ENCODE peak calls at places on chromosomes 2 and 18, in five cellular contexts. One of them, this sample, is unnamed.
A peak's percentile ranks its signal among the peaks of the same experiment; 100 is the strongest.

GRCh38 chr2:122863516-122863915 is 1108.1 kb downstream of the TSN start:
- DNase-seq in D721Med: no peak
- DNase-seq in neuronal stem cell: no peak
- DNase-seq in globus pallidus: no peak
- DNase-seq in skeletal muscle cell: no peak
- DNase-seq in this sample: no peak

GRCh38 chr2:37570773-37571570 is 100.5 kb downstream of the CDC42EP3 start:
- DNase-seq in D721Med: no peak
- DNase-seq in neuronal stem cell: no peak
- DNase-seq in globus pallidus: no peak
- DNase-seq in skeletal muscle cell: peak; percentile 79
- DNase-seq in this sample: peak; percentile 96

GRCh38 chr2:1488851-1489250 is 75.6 kb downstream of the TPO start:
- DNase-seq in D721Med: no peak
- DNase-seq in neuronal stem cell: no peak
- DNase-seq in globus pallidus: no peak
- DNase-seq in skeletal muscle cell: no peak
- DNase-seq in this sample: no peak

GRCh38 chr2:68487773-68488355 is 20.5 kb downstream of the APLF start:
- DNase-seq in D721Med: no peak
- DNase-seq in neuronal stem cell: no peak
- DNase-seq in globus pallidus: no peak
- DNase-seq in skeletal muscle cell: peak; percentile 6
- DNase-seq in this sample: peak; percentile 47

GRCh38 chr2:100674671-100675070 is 111.9 kb downstream of the PDCL3 start:
- DNase-seq in D721Med: no peak
- DNase-seq in neuronal stem cell: no peak
- DNase-seq in globus pallidus: no peak
- DNase-seq in skeletal muscle cell: no peak
- DNase-seq in this sample: no peak

GRCh38 chr18:44325903-44326650 is 354.6 kb upstream of the SETBP1 start:
- DNase-seq in D721Med: no peak
- DNase-seq in neuronal stem cell: peak; percentile 57
- DNase-seq in globus pallidus: peak; percentile 16
- DNase-seq in skeletal muscle cell: peak; percentile 35
- DNase-seq in this sample: peak; percentile 71

GRCh38 chr2:235449568-235449967 is 44.3 kb upstream of the AGAP1 start:
- DNase-seq in D721Med: no peak
- DNase-seq in neuronal stem cell: no peak
- DNase-seq in globus pallidus: no peak
- DNase-seq in skeletal muscle cell: no peak
- DNase-seq in this sample: no peak

GRCh38 chr2:29108225-29108624 is 7.0 kb upstream of the CLIP4 start:
- DNase-seq in D721Med: no peak
- DNase-seq in neuronal stem cell: no peak
- DNase-seq in globus pallidus: peak; percentile 88
- DNase-seq in skeletal muscle cell: peak; percentile 86
- DNase-seq in this sample: peak; percentile 96

GRCh38 chr18:49459404-49460171 is 857 bp downstream of the DYM start:
- DNase-seq in D721Med: no peak
- DNase-seq in neuronal stem cell: no peak
- DNase-seq in globus pallidus: no peak
- DNase-seq in skeletal muscle cell: no peak
- DNase-seq in this sample: peak; percentile 26

GRCh38 chr2:230130668-230131364 is 62.1 kb upstream of the SLC16A14 start:
- DNase-seq in D721Med: no peak
- DNase-seq in neuronal stem cell: no peak
- DNase-seq in globus pallidus: no peak
- DNase-seq in skeletal muscle cell: peak; percentile 54
- DNase-seq in this sample: peak; percentile 17

GRCh38 chr2:23664069-23664788 is 262.7 kb downstream of the ATAD2B start:
- DNase-seq in D721Med: no peak
- DNase-seq in neuronal stem cell: no peak
- DNase-seq in globus pallidus: no peak
- DNase-seq in skeletal muscle cell: no peak
- DNase-seq in this sample: no peak

GRCh38 chr18:79877163-79878091 is 74.0 kb downstream of the SLC66A2 start:
- DNase-seq in D721Med: no peak
- DNase-seq in neuronal stem cell: no peak
- DNase-seq in globus pallidus: no peak
- DNase-seq in skeletal muscle cell: no peak
- DNase-seq in this sample: no peak

GRCh38 chr2:218710687-218711549 is at the start of gene TTLL4:
- DNase-seq in D721Med: peak; percentile 97
- DNase-seq in neuronal stem cell: peak; percentile 97
- DNase-seq in globus pallidus: peak; percentile 98
- DNase-seq in skeletal muscle cell: peak; percentile 77
- DNase-seq in this sample: peak; percentile 91

GRCh38 chr2:209771474-209772292 is at the start of gene UNC80:
- DNase-seq in D721Med: peak; percentile 37
- DNase-seq in neuronal stem cell: peak; percentile 89
- DNase-seq in globus pallidus: peak; percentile 58
- DNase-seq in skeletal muscle cell: peak; percentile 13
- DNase-seq in this sample: peak; percentile 37

GRCh38 chr2:176078440-176079284 is 5.1 kb downstream of the EVX2 start:
- DNase-seq in D721Med: no peak
- DNase-seq in neuronal stem cell: no peak
- DNase-seq in globus pallidus: no peak
- DNase-seq in skeletal muscle cell: no peak
- DNase-seq in this sample: no peak

GRCh38 chr2:28956415-28956826 is 24.7 kb upstream of the TOGARAM2 start:
- DNase-seq in D721Med: no peak
- DNase-seq in neuronal stem cell: no peak
- DNase-seq in globus pallidus: peak; percentile 38
- DNase-seq in skeletal muscle cell: no peak
- DNase-seq in this sample: peak; percentile 43

GRCh38 chr18:21740724-21741510 is at the start of gene MIB1:
- DNase-seq in D721Med: no peak
- DNase-seq in neuronal stem cell: peak; percentile 99
- DNase-seq in globus pallidus: no peak
- DNase-seq in skeletal muscle cell: peak; percentile 16
- DNase-seq in this sample: no peak

GRCh38 chr2:178211460-178211859 is 17.1 kb downstream of the OSBPL6 start:
- DNase-seq in D721Med: no peak
- DNase-seq in neuronal stem cell: no peak
- DNase-seq in globus pallidus: no peak
- DNase-seq in skeletal muscle cell: no peak
- DNase-seq in this sample: no peak

GRCh38 chr2:85655961-85656403 is 12.0 kb downstream of the SFTPB start:
- DNase-seq in D721Med: no peak
- DNase-seq in neuronal stem cell: no peak
- DNase-seq in globus pallidus: no peak
- DNase-seq in skeletal muscle cell: no peak
- DNase-seq in this sample: peak; percentile 52

GRCh38 chr2:127596311-127597045 is 49.5 kb upstream of the GPR17 start:
- DNase-seq in D721Med: no peak
- DNase-seq in neuronal stem cell: no peak
- DNase-seq in globus pallidus: no peak
- DNase-seq in skeletal muscle cell: no peak
- DNase-seq in this sample: no peak

GRCh38 chr18:32582455-32582854 is 111.8 kb upstream of the GAREM1 start:
- DNase-seq in D721Med: no peak
- DNase-seq in neuronal stem cell: no peak
- DNase-seq in globus pallidus: no peak
- DNase-seq in skeletal muscle cell: no peak
- DNase-seq in this sample: no peak

GRCh38 chr2:65129613-65130439 is at the start of gene RAB1A:
- DNase-seq in D721Med: no peak
- DNase-seq in neuronal stem cell: peak; percentile 99
- DNase-seq in globus pallidus: peak; percentile 100
- DNase-seq in skeletal muscle cell: peak; percentile 100
- DNase-seq in this sample: peak; percentile 100

GRCh38 chr2:215811409-215812355 is 201.7 kb downstream of the MREG start:
- DNase-seq in D721Med: no peak
- DNase-seq in neuronal stem cell: no peak
- DNase-seq in globus pallidus: peak; percentile 16
- DNase-seq in skeletal muscle cell: no peak
- DNase-seq in this sample: peak; percentile 51

GRCh38 chr2:118013221-118013723 is 598 bp downstream of the CCDC93 start:
- DNase-seq in D721Med: no peak
- DNase-seq in neuronal stem cell: peak; percentile 17
- DNase-seq in globus pallidus: peak; percentile 31
- DNase-seq in skeletal muscle cell: no peak
- DNase-seq in this sample: no peak

GRCh38 chr2:224865016-224865415 is 148.9 kb upstream of the CCDC195 start:
- DNase-seq in D721Med: no peak
- DNase-seq in neuronal stem cell: no peak
- DNase-seq in globus pallidus: no peak
- DNase-seq in skeletal muscle cell: no peak
- DNase-seq in this sample: no peak

GRCh38 chr2:105606081-105606480 is 138.6 kb upstream of the NCK2 start:
- DNase-seq in D721Med: no peak
- DNase-seq in neuronal stem cell: no peak
- DNase-seq in globus pallidus: no peak
- DNase-seq in skeletal muscle cell: no peak
- DNase-seq in this sample: no peak

GRCh38 chr2:29446852-29447251 is 331.6 kb downstream of the CLIP4 start:
- DNase-seq in D721Med: no peak
- DNase-seq in neuronal stem cell: no peak
- DNase-seq in globus pallidus: no peak
- DNase-seq in skeletal muscle cell: no peak
- DNase-seq in this sample: peak; percentile 17

GRCh38 chr2:106158871-106159270 is 35.2 kb downstream of the UXS1 start:
- DNase-seq in D721Med: no peak
- DNase-seq in neuronal stem cell: no peak
- DNase-seq in globus pallidus: no peak
- DNase-seq in skeletal muscle cell: no peak
- DNase-seq in this sample: no peak

GRCh38 chr2:186060744-186061143 is 322.1 kb downstream of the FSIP2 start:
- DNase-seq in D721Med: no peak
- DNase-seq in neuronal stem cell: no peak
- DNase-seq in globus pallidus: no peak
- DNase-seq in skeletal muscle cell: no peak
- DNase-seq in this sample: no peak

GRCh38 chr2:33021542-33022259 is 74.9 kb downstream of the LTBP1 start:
- DNase-seq in D721Med: no peak
- DNase-seq in neuronal stem cell: no peak
- DNase-seq in globus pallidus: no peak
- DNase-seq in skeletal muscle cell: peak; percentile 37
- DNase-seq in this sample: peak; percentile 68

GRCh38 chr2:42568431-42569115 is at the start of gene MTA3:
- DNase-seq in D721Med: no peak
- DNase-seq in neuronal stem cell: peak; percentile 70
- DNase-seq in globus pallidus: peak; percentile 49
- DNase-seq in skeletal muscle cell: no peak
- DNase-seq in this sample: no peak

GRCh38 chr18:49322770-49323490 is 137.5 kb downstream of the DYM start:
- DNase-seq in D721Med: no peak
- DNase-seq in neuronal stem cell: no peak
- DNase-seq in globus pallidus: no peak
- DNase-seq in skeletal muscle cell: no peak
- DNase-seq in this sample: no peak

GRCh38 chr2:64177315-64177714 is 33.1 kb upstream of the PELI1 start:
- DNase-seq in D721Med: no peak
- DNase-seq in neuronal stem cell: no peak
- DNase-seq in globus pallidus: no peak
- DNase-seq in skeletal muscle cell: no peak
- DNase-seq in this sample: peak; percentile 74

GRCh38 chr2:225400060-225400511 is 576 bp downstream of the NYAP2 start:
- DNase-seq in D721Med: no peak
- DNase-seq in neuronal stem cell: peak; percentile 74
- DNase-seq in globus pallidus: peak; percentile 7
- DNase-seq in skeletal muscle cell: peak; percentile 11
- DNase-seq in this sample: peak; percentile 65

GRCh38 chr2:204074434-204074833 is 137.9 kb downstream of the ICOS start:
- DNase-seq in D721Med: no peak
- DNase-seq in neuronal stem cell: no peak
- DNase-seq in globus pallidus: no peak
- DNase-seq in skeletal muscle cell: no peak
- DNase-seq in this sample: peak; percentile 40

GRCh38 chr18:711330-711692 is 1.1 kb downstream of the ENOSF1 start:
- DNase-seq in D721Med: no peak
- DNase-seq in neuronal stem cell: no peak
- DNase-seq in globus pallidus: no peak
- DNase-seq in skeletal muscle cell: no peak
- DNase-seq in this sample: no peak

GRCh38 chr2:165070089-165070488 is 114.8 kb upstream of the SLC38A11 start:
- DNase-seq in D721Med: no peak
- DNase-seq in neuronal stem cell: no peak
- DNase-seq in globus pallidus: no peak
- DNase-seq in skeletal muscle cell: no peak
- DNase-seq in this sample: no peak